ENCODE peak calls at places on chromosome 21, in four cellular contexts. V is upper lobe of left lung, Z is ovary, M is esophagus muscularis mucosa. O is an unnamed sample. For H3K4me1, the result is how much of the 10 kb centered on the place peaks cover.

GRCh38 chr21:45278156-45278911 is 9.4 kb downstream of the POFUT2 start:
- DNase-seq in V (no peak), Z (peak), M (no peak), O (peak)

GRCh38 chr21:33384851-33385331 is 18.3 kb upstream of the IFNGR2 start:
- DNase-seq in M (no peak), Z (no peak), V (no peak), O (no peak)

GRCh38 chr21:16117331-16117730 is 387.5 kb downstream of the USP25 start:
- DNase-seq in V (no peak), Z (no peak), M (no peak), O (no peak)

GRCh38 chr21:25506887-25507286 is 100.4 kb downstream of the MRPL39 start:
- DNase-seq in Z (no peak), M (no peak), V (no peak), O (no peak)

GRCh38 chr21:33940164-33940563 is 24.6 kb upstream of the ATP5PO start:
- DNase-seq in M (no peak), Z (no peak), V (no peak), O (no peak)

GRCh38 chr21:23968008-23968407 is 1639.3 kb downstream of the MRPL39 start:
- DNase-seq in V (no peak), Z (no peak), M (no peak), O (no peak)

GRCh38 chr21:34612557-34612956 is 2.4 kb downstream of the RCAN1 start:
- DNase-seq in Z (no peak), M (no peak), V (no peak), O (no peak)

GRCh38 chr21:15826147-15826780 is 96.5 kb downstream of the USP25 start:
- DNase-seq in M (no peak), Z (no peak), V (no peak), O (no peak)

GRCh38 chr21:34974162-34974981 is 74.7 kb downstream of the RUNX1 start:
- DNase-seq in V (no peak), M (no peak), Z (no peak), O (no peak)

GRCh38 chr21:32955307-32955937 is 70.3 kb upstream of the OLIG2 start:
- DNase-seq in M (no peak), V (peak), Z (no peak), O (no peak)

GRCh38 chr21:34883501-34884271 is 165.4 kb downstream of the RUNX1 start:
- DNase-seq in Z (no peak), V (no peak), M (peak), O (no peak)

GRCh38 chr21:36203603-36203889 is 46.9 kb downstream of the DOP1B start:
- DNase-seq in M (no peak), V (no peak), Z (no peak), O (peak)

GRCh38 chr21:45283611-45284455 is 3.9 kb downstream of the POFUT2 start:
- DNase-seq in Z (peak), V (peak), M (no peak), O (peak)

GRCh38 chr21:43273708-43274021 is 104.9 kb downstream of the CRYAA start:
- DNase-seq in V (no peak), M (no peak), Z (no peak), O (no peak)

GRCh38 chr21:39060485-39061099 is 122.7 kb downstream of the PSMG1 start:
- DNase-seq in V (no peak), M (no peak), Z (no peak), O (no peak)

GRCh38 chr21:37045556-37045955 is 27.3 kb downstream of the PIGP start:
- DNase-seq in Z (no peak), M (no peak), V (no peak), O (no peak)

GRCh38 chr21:44736291-44737004 is 25.1 kb upstream of the TSPEAR start:
- DNase-seq in V (no peak), M (no peak), Z (no peak), O (peak)

GRCh38 chr21:24826822-24827221 is 780.5 kb downstream of the MRPL39 start:
- DNase-seq in M (no peak), V (no peak), Z (no peak), O (no peak)

GRCh38 chr21:34813266-34813886 is 144.6 kb downstream of the CLIC6 start:
- DNase-seq in M (no peak), Z (no peak), V (no peak), O (peak)

GRCh38 chr21:45102391-45102932 is 28.1 kb downstream of the ADARB1 start:
- DNase-seq in Z (no peak), V (no peak), M (no peak), O (peak)

GRCh38 chr21:25254491-25255174 is 352.6 kb downstream of the MRPL39 start:
- DNase-seq in M (no peak), V (no peak), Z (no peak), O (no peak)

GRCh38 chr21:44939532-44940115 is at the start of gene SLX9:
- DNase-seq in Z (peak), M (no peak), V (peak), O (peak)

GRCh38 chr21:37460196-37460595 is 93.6 kb downstream of the DYRK1A start:
- DNase-seq in M (no peak), Z (no peak), V (no peak), O (no peak)

GRCh38 chr21:23247334-23247733 is 2249.1 kb downstream of the NCAM2 start:
- DNase-seq in Z (no peak), M (no peak), V (no peak), O (no peak)

GRCh38 chr21:37463083-37463780 is 96.7 kb downstream of the DYRK1A start:
- DNase-seq in V (no peak), Z (no peak), M (no peak), O (peak)

GRCh38 chr21:14675774-14676530 is 129.8 kb upstream of the SAMSN1 start:
- DNase-seq in V (no peak), M (no peak), Z (no peak), O (no peak)

GRCh38 chr21:43846430-43846829 is 18.6 kb upstream of the AGPAT3 start:
- DNase-seq in M (no peak), Z (no peak), V (no peak), O (no peak)

GRCh38 chr21:25324666-25325065 is 282.6 kb downstream of the MRPL39 start:
- DNase-seq in V (no peak), M (no peak), Z (no peak), O (no peak)

GRCh38 chr21:36487641-36488307 is 7.9 kb upstream of the CLDN14 start:
- DNase-seq in Z (no peak), V (no peak), M (no peak), O (peak)

GRCh38 chr21:43728467-43729390 is 9.8 kb downstream of the PDXK start:
- DNase-seq in V (peak), Z (peak), M (peak), O (peak)

GRCh38 chr21:43345746-43346409 is 81.1 kb downstream of the SIK1 start:
- DNase-seq in Z (no peak), M (no peak), V (peak), O (no peak)

GRCh38 chr21:25859264-25859931 is 124.6 kb downstream of the GABPA start:
- DNase-seq in M (no peak), Z (no peak), V (no peak), O (no peak)

GRCh38 chr21:9763306-9763705 is 758.1 kb upstream of the TPTE start:
- DNase-seq in V (no peak), M (peak), Z (no peak), O (no peak)

GRCh38 chr21:45265721-45266517 is 21.8 kb downstream of the POFUT2 start:
- DNase-seq in V (peak), Z (no peak), M (no peak), O (peak)

GRCh38 chr21:15134711-15135110 is 69.9 kb upstream of the NRIP1 start:
- DNase-seq in M (no peak), Z (no peak), V (no peak), O (peak)

GRCh38 chr21:15558884-15559283 is 170.9 kb upstream of the USP25 start:
- DNase-seq in V (no peak), Z (no peak), M (no peak), O (no peak)

GRCh38 chr21:38277501-38278111 is 20.8 kb downstream of the KCNJ15 start:
- DNase-seq in V (no peak), M (no peak), Z (no peak), O (no peak)

DNA sequence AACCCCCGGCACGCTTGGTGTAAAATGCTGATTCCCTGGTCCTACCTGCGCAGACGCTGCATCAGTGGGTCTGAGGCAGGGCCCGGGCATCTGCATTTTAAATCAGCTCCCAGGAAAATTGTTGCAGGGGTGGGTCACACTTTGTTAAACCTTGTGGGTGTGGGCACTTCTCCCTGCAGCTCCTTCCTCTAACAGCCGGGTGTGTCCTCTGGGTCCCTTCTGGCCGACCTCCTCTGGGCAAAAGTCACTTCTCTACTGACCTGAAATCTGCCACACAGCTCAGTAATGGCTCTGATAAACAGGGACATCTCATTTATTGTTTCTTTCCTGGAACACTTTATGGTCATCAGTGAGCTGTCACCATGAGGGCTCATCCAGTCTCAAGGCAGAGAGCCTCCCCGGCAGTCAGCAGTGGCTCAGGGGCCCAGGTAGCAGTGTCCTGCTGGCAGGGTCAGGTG is 52.8 kb upstream of the TMPRSS2 start:
- DNase-seq in V (no peak), M (no peak), Z (no peak), O (peak)
- TF ChIP-seq POLR2A in V (no peak), M (no peak), Z (no peak), O (no peak)

DNA sequence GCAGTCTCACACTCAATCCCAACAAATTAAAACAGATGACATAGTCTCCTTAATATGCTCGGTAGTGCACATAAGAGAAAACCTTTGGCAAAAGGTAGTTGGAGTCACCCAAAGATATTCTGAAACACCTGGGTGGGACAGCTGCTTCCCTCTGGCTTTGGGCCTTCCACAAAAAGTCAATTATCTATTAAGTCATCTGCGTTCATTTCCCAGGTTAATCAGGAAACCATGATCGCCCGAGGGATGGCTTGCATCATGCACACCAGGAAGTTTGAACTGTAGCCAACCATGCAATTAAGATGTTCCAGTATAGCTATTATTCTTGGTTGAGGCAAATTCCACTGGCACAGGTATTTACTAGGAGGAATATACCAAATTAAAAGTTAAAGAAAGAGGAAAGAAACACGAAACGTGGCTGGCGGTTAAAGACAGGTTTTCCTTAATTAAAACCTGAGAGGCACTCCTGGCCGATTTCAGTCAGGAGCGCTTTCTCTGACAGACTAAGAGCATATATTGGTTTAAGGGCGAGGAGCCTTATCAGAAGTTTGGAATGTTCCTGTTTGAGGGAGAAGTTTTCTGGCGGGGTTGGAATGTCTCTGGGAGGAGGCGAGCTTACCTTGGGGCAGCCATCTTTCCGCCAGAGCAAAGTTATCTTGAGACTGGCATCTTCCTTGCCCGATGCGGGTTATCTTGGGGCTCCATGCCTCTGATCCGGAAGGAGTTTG is 19.9 kb downstream of the CLDN17 start:
- DNase-seq in V (no peak), Z (no peak), M (no peak), O (no peak)
- TF ChIP-seq EP300 in V (no peak), Z (no peak), M (no peak), O (no peak)

GRCh38 chr21:46544003-46544402 is 60.9 kb downstream of the S100B start:
- DNase-seq in M (no peak), Z (no peak), V (no peak), O (no peak)
- H3K4me1 ChIP-seq in M (under half), Z (under half), V (under half), O (under half)

GRCh38 chr21:31564439-31564838 is 95.1 kb upstream of the SOD1 start:
- DNase-seq in Z (no peak), V (no peak), M (no peak), O (no peak)
- TF ChIP-seq POLR2A in Z (no peak), V (no peak), M (no peak), O (no peak)

DNA sequence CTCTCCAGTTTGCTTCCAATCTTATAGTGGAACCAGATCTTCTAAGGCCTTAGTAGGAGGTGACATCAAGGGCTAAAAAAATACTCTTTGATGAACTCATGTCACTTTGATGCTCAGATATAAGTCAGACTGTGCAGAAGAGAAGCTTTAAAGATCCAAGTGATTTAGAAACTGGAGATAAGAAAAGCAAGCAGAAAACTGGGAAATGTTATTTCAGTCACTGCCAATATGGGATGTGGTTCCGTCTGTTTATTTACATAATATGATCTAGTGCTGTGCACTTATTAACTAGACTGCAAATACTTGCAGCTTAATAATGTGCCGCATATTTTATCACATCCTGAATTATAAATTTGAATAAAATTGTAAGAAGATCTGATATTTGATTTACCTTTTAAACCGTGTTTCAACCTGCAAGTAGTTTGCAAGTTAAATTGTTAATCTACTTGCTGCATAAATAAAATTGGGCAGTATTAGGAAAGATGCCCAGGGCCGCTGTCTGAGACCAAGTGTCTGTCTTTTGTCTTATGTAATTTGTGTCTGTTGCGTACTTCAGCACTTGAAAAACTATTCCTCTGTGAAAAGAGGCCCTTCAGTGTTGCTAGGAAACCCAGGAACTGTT is 29.6 kb downstream of the CXADR start:
- DNase-seq in V (no peak), Z (no peak), M (no peak), O (no peak)
- TF ChIP-seq EP300 in V (no peak), Z (no peak), M (no peak), O (no peak)

GRCh38 chr21:41929248-41929647 is 24.6 kb downstream of the C2CD2 start:
- DNase-seq in M (no peak), Z (no peak), V (no peak), O (no peak)
- H3K4me1 ChIP-seq in M (half or more), Z (under half), V (half or more), O (half or more)

DNA sequence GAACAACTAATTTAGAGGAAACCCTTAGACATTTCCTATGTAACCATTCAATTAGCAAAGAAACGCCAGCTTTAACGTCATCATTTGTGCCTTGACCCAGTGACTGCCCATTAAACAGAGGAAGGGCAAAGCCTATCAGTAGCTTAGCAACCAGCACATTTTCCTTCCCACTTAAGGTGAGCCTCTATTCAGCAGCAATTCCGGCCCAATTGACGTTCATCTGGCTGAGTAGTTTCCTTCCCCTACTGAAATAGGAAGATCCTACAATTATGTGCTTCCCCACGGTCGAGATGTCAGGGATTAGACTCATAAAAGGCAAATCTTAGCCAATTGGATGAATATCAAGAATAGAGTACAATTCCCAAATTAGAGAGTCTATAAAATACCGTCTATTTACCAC is 482.1 kb upstream of the ADAMTS5 start:
- DNase-seq in V (no peak), M (no peak), Z (no peak), O (no peak)
- TF ChIP-seq POLR2A in V (no peak), M (no peak), Z (no peak), O (no peak)

O was measured in stomach.